ENCODE peak calls at places on chromosomes 1 and 21, in seven cellular contexts. One of them, this sample, is unnamed. For H3K27me3 and H3K4me1, the result is how much of the 10 kb centered on the place peaks cover.

GRCh38 chr1:182783068-182783467 is 6.5 kb upstream of the NPL start:
- DNase-seq in uterus: no peak
- DNase-seq in cardiac muscle cell: peak
- DNase-seq in astrocyte: no peak
- DNase-seq in mammary epithelial cell: no peak
- DNase-seq in PC-3: no peak
- DNase-seq in thoracic aorta: no peak
- DNase-seq in this sample: peak

GRCh38 chr1:113399063-113399583 is 8.8 kb downstream of the MAGI3 start:
- DNase-seq in uterus: no peak
- DNase-seq in cardiac muscle cell: no peak
- DNase-seq in astrocyte: no peak
- DNase-seq in mammary epithelial cell: no peak
- DNase-seq in PC-3: no peak
- DNase-seq in thoracic aorta: no peak
- DNase-seq in this sample: peak

GRCh38 chr21:43797415-43797814 is 8.0 kb downstream of the RRP1 start:
- DNase-seq in uterus: no peak
- DNase-seq in cardiac muscle cell: no peak
- DNase-seq in astrocyte: no peak
- DNase-seq in mammary epithelial cell: no peak
- DNase-seq in PC-3: no peak
- DNase-seq in thoracic aorta: no peak
- DNase-seq in this sample: no peak

GRCh38 chr1:53417003-53417402 is 42.2 kb upstream of the DMRTB1 start:
- DNase-seq in uterus: no peak
- DNase-seq in cardiac muscle cell: no peak
- DNase-seq in astrocyte: no peak
- DNase-seq in mammary epithelial cell: no peak
- DNase-seq in PC-3: no peak
- DNase-seq in thoracic aorta: no peak
- DNase-seq in this sample: no peak

GRCh38 chr1:103111926-103112325 is 3.6 kb upstream of the COL11A1 start:
- DNase-seq in uterus: no peak
- DNase-seq in cardiac muscle cell: no peak
- DNase-seq in astrocyte: no peak
- DNase-seq in mammary epithelial cell: peak
- DNase-seq in PC-3: no peak
- DNase-seq in thoracic aorta: no peak
- DNase-seq in this sample: no peak

GRCh38 chr1:17297991-17298390 is 10.0 kb upstream of the PADI4 start:
- DNase-seq in uterus: no peak
- DNase-seq in cardiac muscle cell: no peak
- DNase-seq in astrocyte: no peak
- DNase-seq in mammary epithelial cell: peak
- DNase-seq in PC-3: peak
- DNase-seq in thoracic aorta: no peak
- DNase-seq in this sample: no peak

GRCh38 chr21:33096426-33096825 is 26.5 kb downstream of the OLIG1 start:
- DNase-seq in uterus: no peak
- DNase-seq in cardiac muscle cell: no peak
- DNase-seq in astrocyte: no peak
- DNase-seq in mammary epithelial cell: no peak
- DNase-seq in PC-3: no peak
- DNase-seq in thoracic aorta: no peak
- DNase-seq in this sample: no peak

GRCh38 chr21:42400525-42400924 is 3.2 kb upstream of the UBASH3A start:
- DNase-seq in uterus: no peak
- DNase-seq in cardiac muscle cell: no peak
- DNase-seq in astrocyte: peak
- DNase-seq in mammary epithelial cell: peak
- DNase-seq in PC-3: peak
- DNase-seq in thoracic aorta: no peak
- DNase-seq in this sample: no peak

GRCh38 chr1:99652881-99653281 is 7.0 kb downstream of the PALMD start:
- DNase-seq in uterus: no peak
- DNase-seq in cardiac muscle cell: no peak
- DNase-seq in astrocyte: peak
- DNase-seq in mammary epithelial cell: no peak
- DNase-seq in PC-3: no peak
- DNase-seq in thoracic aorta: no peak
- DNase-seq in this sample: no peak

GRCh38 chr1:152047954-152048640 is 11.3 kb upstream of the S100A11 start:
- DNase-seq in uterus: peak
- DNase-seq in cardiac muscle cell: peak
- DNase-seq in astrocyte: peak
- DNase-seq in mammary epithelial cell: peak
- DNase-seq in PC-3: peak
- DNase-seq in thoracic aorta: peak
- DNase-seq in this sample: peak

GRCh38 chr1:220966473-220966872 is 87.2 kb downstream of the HLX start:
- DNase-seq in uterus: no peak
- DNase-seq in cardiac muscle cell: no peak
- DNase-seq in astrocyte: no peak
- DNase-seq in mammary epithelial cell: no peak
- DNase-seq in PC-3: peak
- DNase-seq in thoracic aorta: no peak
- DNase-seq in this sample: no peak

GRCh38 chr1:118884946-118885345 is 103.2 kb downstream of the TBX15 start:
- DNase-seq in uterus: no peak
- DNase-seq in cardiac muscle cell: no peak
- DNase-seq in astrocyte: no peak
- DNase-seq in mammary epithelial cell: no peak
- DNase-seq in PC-3: no peak
- DNase-seq in thoracic aorta: no peak
- DNase-seq in this sample: no peak

GRCh38 chr1:21149862-21150432 is 26.8 kb downstream of the EIF4G3 start:
- DNase-seq in uterus: no peak
- DNase-seq in cardiac muscle cell: peak
- DNase-seq in astrocyte: peak
- DNase-seq in mammary epithelial cell: peak
- DNase-seq in PC-3: peak
- DNase-seq in thoracic aorta: no peak
- DNase-seq in this sample: peak

GRCh38 chr1:14668448-14669029 is 70.1 kb downstream of the KAZN start:
- DNase-seq in uterus: no peak
- DNase-seq in cardiac muscle cell: no peak
- DNase-seq in astrocyte: no peak
- DNase-seq in mammary epithelial cell: no peak
- DNase-seq in PC-3: no peak
- DNase-seq in thoracic aorta: no peak
- DNase-seq in this sample: no peak

GRCh38 chr1:229347528-229347927 is 4.7 kb upstream of the CCSAP start:
- DNase-seq in uterus: no peak
- DNase-seq in cardiac muscle cell: no peak
- DNase-seq in astrocyte: no peak
- DNase-seq in mammary epithelial cell: no peak
- DNase-seq in PC-3: no peak
- DNase-seq in thoracic aorta: no peak
- DNase-seq in this sample: peak

GRCh38 chr21:45525910-45526306 is 16.3 kb downstream of the SLC19A1 start:
- DNase-seq in uterus: no peak
- DNase-seq in cardiac muscle cell: no peak
- DNase-seq in astrocyte: no peak
- DNase-seq in mammary epithelial cell: no peak
- DNase-seq in PC-3: no peak
- DNase-seq in thoracic aorta: no peak
- DNase-seq in this sample: no peak

GRCh38 chr1:95778217-95778616 is 544.2 kb downstream of the RWDD3 start:
- DNase-seq in uterus: no peak
- DNase-seq in cardiac muscle cell: no peak
- DNase-seq in astrocyte: no peak
- DNase-seq in mammary epithelial cell: no peak
- DNase-seq in PC-3: no peak
- DNase-seq in thoracic aorta: no peak
- DNase-seq in this sample: no peak

GRCh38 chr1:205285391-205286101 is 36.0 kb downstream of the NUAK2 start:
- DNase-seq in uterus: peak
- DNase-seq in cardiac muscle cell: no peak
- DNase-seq in astrocyte: no peak
- DNase-seq in mammary epithelial cell: no peak
- DNase-seq in PC-3: no peak
- DNase-seq in thoracic aorta: no peak
- DNase-seq in this sample: peak

GRCh38 chr1:174999926-175000696 is at the start of gene CACYBP:
- DNase-seq in uterus: no peak
- DNase-seq in cardiac muscle cell: peak
- DNase-seq in astrocyte: peak
- DNase-seq in mammary epithelial cell: peak
- DNase-seq in PC-3: no peak
- DNase-seq in thoracic aorta: no peak
- DNase-seq in this sample: no peak

GRCh38 chr1:244273845-244274619 is 177.7 kb downstream of the ADSS2 start:
- DNase-seq in uterus: peak
- DNase-seq in cardiac muscle cell: no peak
- DNase-seq in astrocyte: peak
- DNase-seq in mammary epithelial cell: peak
- DNase-seq in PC-3: peak
- DNase-seq in thoracic aorta: peak
- DNase-seq in this sample: peak

GRCh38 chr1:18256318-18257235 is 149.0 kb downstream of the IGSF21 start:
- DNase-seq in uterus: no peak
- DNase-seq in cardiac muscle cell: peak
- DNase-seq in astrocyte: no peak
- DNase-seq in mammary epithelial cell: peak
- DNase-seq in PC-3: peak
- DNase-seq in thoracic aorta: no peak
- DNase-seq in this sample: peak

GRCh38 chr1:23402286-23403037 is 22.1 kb downstream of the TCEA3 start:
- DNase-seq in uterus: no peak
- DNase-seq in cardiac muscle cell: no peak
- DNase-seq in astrocyte: no peak
- DNase-seq in mammary epithelial cell: no peak
- DNase-seq in PC-3: no peak
- DNase-seq in thoracic aorta: no peak
- DNase-seq in this sample: no peak

GRCh38 chr1:23401313-23401712 is 23.2 kb downstream of the TCEA3 start:
- DNase-seq in uterus: no peak
- DNase-seq in cardiac muscle cell: no peak
- DNase-seq in astrocyte: no peak
- DNase-seq in mammary epithelial cell: no peak
- DNase-seq in PC-3: no peak
- DNase-seq in thoracic aorta: no peak
- DNase-seq in this sample: no peak

GRCh38 chr1:23403038-23403336 is 21.6 kb downstream of the TCEA3 start:
- DNase-seq in uterus: peak
- DNase-seq in cardiac muscle cell: no peak
- DNase-seq in astrocyte: peak
- DNase-seq in mammary epithelial cell: peak
- DNase-seq in PC-3: peak
- DNase-seq in thoracic aorta: no peak
- DNase-seq in this sample: peak

GRCh38 chr1:23399229-23399628 is 25.3 kb downstream of the TCEA3 start:
- DNase-seq in uterus: no peak
- DNase-seq in cardiac muscle cell: no peak
- DNase-seq in astrocyte: no peak
- DNase-seq in mammary epithelial cell: no peak
- DNase-seq in PC-3: no peak
- DNase-seq in thoracic aorta: no peak
- DNase-seq in this sample: no peak

GRCh38 chr1:23400324-23401110 is 24.0 kb downstream of the TCEA3 start:
- DNase-seq in uterus: peak
- DNase-seq in cardiac muscle cell: no peak
- DNase-seq in astrocyte: no peak
- DNase-seq in mammary epithelial cell: no peak
- DNase-seq in PC-3: no peak
- DNase-seq in thoracic aorta: no peak
- DNase-seq in this sample: no peak
- H3K27ac ChIP-seq in uterus: no peak
- H3K27ac ChIP-seq in cardiac muscle cell: no peak
- H3K27ac ChIP-seq in astrocyte: no peak
- H3K27ac ChIP-seq in mammary epithelial cell: no peak
- H3K27ac ChIP-seq in PC-3: no peak
- H3K27ac ChIP-seq in thoracic aorta: peak
- H3K27ac ChIP-seq in this sample: no peak

GRCh38 chr1:69246721-69247120 is 321.0 kb upstream of the LRRC7 start:
- DNase-seq in uterus: no peak
- DNase-seq in cardiac muscle cell: no peak
- DNase-seq in astrocyte: no peak
- DNase-seq in mammary epithelial cell: no peak
- DNase-seq in PC-3: no peak
- DNase-seq in thoracic aorta: no peak
- DNase-seq in this sample: no peak

GRCh38 chr1:69246109-69246508 is 321.6 kb upstream of the LRRC7 start:
- DNase-seq in uterus: no peak
- DNase-seq in cardiac muscle cell: no peak
- DNase-seq in astrocyte: no peak
- DNase-seq in mammary epithelial cell: no peak
- DNase-seq in PC-3: no peak
- DNase-seq in thoracic aorta: no peak
- DNase-seq in this sample: no peak

DNA sequence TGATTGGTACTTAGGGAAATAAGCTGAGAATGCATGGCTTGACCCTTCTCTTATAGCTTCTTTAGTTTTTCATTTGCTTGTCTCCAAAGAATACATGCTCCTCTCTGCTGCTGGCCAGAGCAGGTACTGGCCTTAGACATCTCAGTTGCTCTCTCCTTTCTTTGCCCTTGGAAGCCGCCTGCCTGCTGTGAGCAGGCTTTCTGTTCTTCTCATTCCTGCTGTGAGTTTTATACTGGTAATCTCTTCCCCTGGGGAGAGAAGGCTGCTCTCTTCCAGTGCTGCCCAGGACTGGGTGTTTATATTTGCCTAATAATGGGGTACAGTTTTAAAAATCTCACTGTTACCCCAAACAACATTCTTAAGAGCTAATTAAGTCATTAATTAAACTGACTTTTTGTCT is 323.5 kb upstream of the LRRC7 start:
- DNase-seq in uterus: no peak
- DNase-seq in cardiac muscle cell: peak
- DNase-seq in astrocyte: no peak
- DNase-seq in mammary epithelial cell: no peak
- DNase-seq in PC-3: no peak
- DNase-seq in thoracic aorta: no peak
- DNase-seq in this sample: no peak
- H3K27me3 ChIP-seq in uterus: under half
- H3K27me3 ChIP-seq in cardiac muscle cell: under half
- H3K27me3 ChIP-seq in astrocyte: under half
- H3K27me3 ChIP-seq in mammary epithelial cell: under half
- H3K27me3 ChIP-seq in PC-3: under half
- H3K27me3 ChIP-seq in thoracic aorta: under half
- H3K27me3 ChIP-seq in this sample: under half

DNA sequence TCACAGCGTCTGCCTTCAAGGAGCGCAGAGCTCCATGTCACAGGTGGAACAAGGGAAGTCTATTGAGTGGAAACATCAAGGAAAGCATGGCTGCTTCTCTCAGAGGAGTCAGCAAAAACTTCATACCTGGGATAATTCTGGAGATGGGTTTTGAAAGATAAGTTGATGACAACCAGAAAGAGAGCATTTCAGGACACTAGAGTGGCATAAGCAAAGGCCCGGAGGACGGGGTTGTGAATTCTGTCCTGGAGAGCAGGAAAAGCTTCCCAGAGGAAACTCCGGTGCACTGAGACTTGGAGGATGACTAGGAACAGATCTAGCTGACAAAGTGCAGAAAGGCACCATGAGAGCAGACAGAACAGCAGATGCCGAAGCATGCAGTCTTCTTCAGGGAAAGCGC is 223.0 kb downstream of the PLPP3 start:
- DNase-seq in uterus: no peak
- DNase-seq in cardiac muscle cell: no peak
- DNase-seq in astrocyte: no peak
- DNase-seq in mammary epithelial cell: no peak
- DNase-seq in PC-3: no peak
- DNase-seq in thoracic aorta: no peak
- DNase-seq in this sample: no peak
- H3K4me1 ChIP-seq in uterus: under half
- H3K4me1 ChIP-seq in cardiac muscle cell: under half
- H3K4me1 ChIP-seq in astrocyte: under half
- H3K4me1 ChIP-seq in mammary epithelial cell: under half
- H3K4me1 ChIP-seq in PC-3: under half
- H3K4me1 ChIP-seq in thoracic aorta: under half
- H3K4me1 ChIP-seq in this sample: under half

GRCh38 chr1:63317814-63318156 is 4.6 kb upstream of the FOXD3 start:
- DNase-seq in uterus: no peak
- DNase-seq in cardiac muscle cell: no peak
- DNase-seq in astrocyte: no peak
- DNase-seq in mammary epithelial cell: no peak
- DNase-seq in PC-3: no peak
- DNase-seq in thoracic aorta: no peak
- DNase-seq in this sample: no peak
- H3K27ac ChIP-seq in uterus: no peak
- H3K27ac ChIP-seq in cardiac muscle cell: no peak
- H3K27ac ChIP-seq in astrocyte: no peak
- H3K27ac ChIP-seq in mammary epithelial cell: no peak
- H3K27ac ChIP-seq in PC-3: no peak
- H3K27ac ChIP-seq in thoracic aorta: no peak
- H3K27ac ChIP-seq in this sample: no peak